ENCODE peak calls at places on chromosomes 7 and 10, in ten cellular contexts. B, T, V, P, H, Z, J, D, K and A are unnamed samples.

GRCh38 chr10:48449501-48450232 is 143.2 kb downstream of the MAPK8 start:
- DNase-seq in B (no peak), T (no peak), V (no peak), P (no peak), H (no peak), Z (no peak), J (no peak), D (no peak), K (no peak), A (no peak)

GRCh38 chr7:106614751-106615150 is 46.2 kb downstream of the CCDC71L start:
- DNase-seq in B (no peak), T (no peak), V (no peak), P (no peak), H (no peak), Z (no peak), J (no peak), D (no peak), K (no peak), A (no peak)

GRCh38 chr7:55570218-55570873 is 2.0 kb downstream of the VOPP1 start:
- DNase-seq in B (no peak), T (no peak), V (no peak), P (no peak), H (no peak), Z (no peak), J (no peak), D (no peak), K (no peak), A (no peak)

GRCh38 chr7:101941481-101942383 is 124.3 kb downstream of the CUX1 start:
- DNase-seq in B (no peak), T (no peak), V (no peak), P (no peak), H (no peak), Z (no peak), J (no peak), D (peak; percentile 59), K (no peak), A (no peak)

GRCh38 chr7:131265227-131265626 is 62.4 kb upstream of the MKLN1 start:
- DNase-seq in B (no peak), T (no peak), V (no peak), P (no peak), H (no peak), Z (no peak), J (no peak), D (no peak), K (no peak), A (peak; percentile 44)

GRCh38 chr7:151404216-151405011 is 5.4 kb downstream of the WDR86 start:
- DNase-seq in B (no peak), T (no peak), V (no peak), P (no peak), H (peak; percentile 76), Z (no peak), J (no peak), D (no peak), K (no peak), A (no peak)

GRCh38 chr7:110922906-110923305 is 168.0 kb upstream of the LRRN3 start:
- DNase-seq in B (no peak), T (no peak), V (no peak), P (no peak), H (no peak), Z (no peak), J (no peak), D (peak; percentile 62), K (no peak), A (no peak)

GRCh38 chr7:12239821-12240220 is 28.7 kb downstream of the TMEM106B start:
- DNase-seq in B (no peak), T (no peak), V (no peak), P (no peak), H (no peak), Z (no peak), J (no peak), D (no peak), K (no peak), A (no peak)

GRCh38 chr10:110393866-110394265 is 89.1 kb upstream of the SMNDC1 start:
- DNase-seq in B (no peak), T (no peak), V (no peak), P (no peak), H (no peak), Z (no peak), J (no peak), D (no peak), K (no peak), A (no peak)

GRCh38 chr10:76784076-76784475 is 853.5 kb downstream of the KCNMA1 start:
- DNase-seq in B (no peak), T (no peak), V (no peak), P (no peak), H (no peak), Z (no peak), J (no peak), D (no peak), K (no peak), A (no peak)

GRCh38 chr10:4532467-4532866 is 293.5 kb upstream of the AKR1E2 start:
- DNase-seq in B (no peak), T (no peak), V (no peak), P (no peak), H (no peak), Z (no peak), J (no peak), D (peak; percentile 21), K (no peak), A (no peak)

GRCh38 chr7:24812313-24812945 is 55.2 kb upstream of the GSDME start:
- DNase-seq in B (peak; percentile 69), T (peak; percentile 64), V (peak; percentile 21), P (peak; percentile 27), H (peak; percentile 58), Z (no peak), J (no peak), D (no peak), K (peak; percentile 37), A (no peak)

GRCh38 chr7:147136369-147136768 is 1019.8 kb downstream of the CNTNAP2 start:
- DNase-seq in B (no peak), T (no peak), V (no peak), P (no peak), H (no peak), Z (no peak), J (no peak), D (no peak), K (no peak), A (no peak)

GRCh38 chr10:52004342-52004949 is 305.1 kb upstream of the CSTF2T start:
- DNase-seq in B (peak; percentile 63), T (no peak), V (no peak), P (no peak), H (no peak), Z (no peak), J (no peak), D (peak; percentile 27), K (no peak), A (no peak)
- TF ChIP-seq CTCF in B (peak; percentile 81), T (peak; percentile 82), V (peak; percentile 68), P (no peak), H (peak; percentile 12), Z (peak; percentile 60), J (peak; percentile 4), D (peak; percentile 64), K (peak; percentile 63), A (peak; percentile 74)

GRCh38 chr10:78354101-78354500 is 320.4 kb downstream of the RPS24 start:
- DNase-seq in B (no peak), T (no peak), V (no peak), P (no peak), H (peak; percentile 42), Z (no peak), J (no peak), D (no peak), K (no peak), A (no peak)

GRCh38 chr10:78356291-78356915 is 322.7 kb downstream of the RPS24 start:
- DNase-seq in B (no peak), T (no peak), V (no peak), P (no peak), H (no peak), Z (no peak), J (no peak), D (no peak), K (no peak), A (no peak)

GRCh38 chr10:78350286-78350685 is 316.6 kb downstream of the RPS24 start:
- DNase-seq in B (no peak), T (no peak), V (no peak), P (no peak), H (peak; percentile 6), Z (no peak), J (no peak), D (no peak), K (no peak), A (no peak)

GRCh38 chr10:78351283-78351682 is 317.6 kb downstream of the RPS24 start:
- DNase-seq in B (no peak), T (no peak), V (no peak), P (no peak), H (peak; percentile 10), Z (no peak), J (no peak), D (no peak), K (no peak), A (no peak)

GRCh38 chr10:78353636-78354035 is 320.0 kb downstream of the RPS24 start:
- DNase-seq in B (no peak), T (no peak), V (no peak), P (no peak), H (no peak), Z (no peak), J (no peak), D (no peak), K (no peak), A (no peak)
- TF ChIP-seq CTCF in B (peak; percentile 16), T (no peak), V (no peak), P (no peak), H (no peak), Z (no peak), J (no peak), D (peak; percentile 26), K (no peak), A (no peak)

GRCh38 chr10:80165173-80165572 is 32.6 kb downstream of the PLAC9 start:
- DNase-seq in B (no peak), T (no peak), V (no peak), P (no peak), H (no peak), Z (no peak), J (peak; percentile 85), D (peak; percentile 67), K (no peak), A (no peak)
- TF ChIP-seq CTCF in B (no peak), T (no peak), V (peak; percentile 19), P (no peak), H (no peak), Z (no peak), J (no peak), D (peak; percentile 61), K (no peak), A (no peak)

GRCh38 chr10:86300931-86301330 is 65.7 kb downstream of the GRID1 start:
- DNase-seq in B (no peak), T (no peak), V (no peak), P (no peak), H (peak; percentile 12), Z (no peak), J (peak; percentile 60), D (no peak), K (no peak), A (peak; percentile 65)

GRCh38 chr10:86299562-86299961 is 67.0 kb downstream of the GRID1 start:
- DNase-seq in B (no peak), T (no peak), V (no peak), P (no peak), H (peak; percentile 4), Z (no peak), J (peak; percentile 35), D (no peak), K (no peak), A (no peak)

GRCh38 chr10:86295791-86296190 is 70.8 kb downstream of the GRID1 start:
- DNase-seq in B (no peak), T (no peak), V (no peak), P (no peak), H (no peak), Z (no peak), J (peak; percentile 26), D (no peak), K (no peak), A (peak; percentile 72)

GRCh38 chr10:86300399-86300925 is 66.1 kb downstream of the GRID1 start:
- DNase-seq in B (no peak), T (no peak), V (no peak), P (no peak), H (peak; percentile 3), Z (no peak), J (peak; percentile 22), D (no peak), K (no peak), A (peak; percentile 34)

GRCh38 chr10:86298501-86299001 is 68.0 kb downstream of the GRID1 start:
- DNase-seq in B (no peak), T (no peak), V (no peak), P (no peak), H (peak; percentile 7), Z (no peak), J (peak; percentile 43), D (no peak), K (no peak), A (peak; percentile 75)
- TF ChIP-seq CTCF in B (no peak), T (no peak), V (no peak), P (no peak), H (no peak), Z (no peak), J (no peak), D (no peak), K (no peak), A (no peak)